ENCODE peak calls at places on chromosomes 5 and 9, in seven cellular contexts. X, A, C, N, T, M and S are unnamed samples.

GRCh38 chr9:10700266-10700665 is 87.5 kb upstream of the PTPRD start:
- DNase-seq in A (no peak), M (no peak), C (no peak), X (no peak), T (no peak), N (no peak), S (no peak)

GRCh38 chr9:127700594-127701255 is 6.1 kb upstream of the CFAP157 start:
- DNase-seq in M (no peak), X (no peak), C (no peak), A (no peak), T (no peak), N (no peak), S (no peak)

GRCh38 chr5:92267830-92268229 is 884.7 kb upstream of the ARRDC3 start:
- DNase-seq in M (no peak), X (no peak), A (no peak), N (no peak), T (no peak), C (no peak), S (no peak)

GRCh38 chr5:68339921-68340321 is 124.4 kb downstream of the PIK3R1 start:
- DNase-seq in A (no peak), T (peak), C (no peak), X (no peak), N (no peak), M (no peak), S (no peak)

GRCh38 chr5:177455661-177456590 is 9.3 kb downstream of the PRR7 start:
- DNase-seq in N (peak), T (peak), X (peak), M (no peak), C (peak), A (no peak), S (peak)

GRCh38 chr5:29193972-29194371 is 1999.5 kb upstream of the CDH6 start:
- DNase-seq in X (no peak), A (no peak), T (no peak), M (no peak), N (no peak), C (no peak), S (no peak)

GRCh38 chr9:112853882-112854585 is 36.6 kb downstream of the SLC46A2 start:
- DNase-seq in A (no peak), C (peak), N (no peak), T (no peak), X (no peak), M (no peak), S (no peak)

GRCh38 chr9:16964228-16964627 is 93.8 kb upstream of the BNC2 start:
- DNase-seq in C (no peak), N (no peak), T (peak), X (no peak), A (peak), M (peak), S (no peak)

GRCh38 chr9:70111641-70112236 is 68.1 kb downstream of the MAMDC2 start:
- DNase-seq in A (no peak), X (peak), M (no peak), T (no peak), C (no peak), N (no peak), S (no peak)

GRCh38 chr9:2264081-2264480 is 248.9 kb downstream of the SMARCA2 start:
- DNase-seq in M (no peak), X (no peak), N (no peak), A (no peak), T (no peak), C (no peak), S (no peak)

GRCh38 chr5:150312518-150312917 is 9.8 kb upstream of the ARSI start:
- DNase-seq in C (peak), A (no peak), T (no peak), X (no peak), N (no peak), M (no peak), S (no peak)

GRCh38 chr5:107539726-107540330 is 130.9 kb downstream of the EFNA5 start:
- DNase-seq in X (no peak), A (no peak), M (no peak), N (no peak), C (no peak), T (no peak), S (no peak)

GRCh38 chr5:132546108-132546507 is 2.8 kb upstream of the IL5 start:
- DNase-seq in T (no peak), X (no peak), N (no peak), A (no peak), C (no peak), M (no peak), S (no peak)

GRCh38 chr5:71938886-71939285 is 168.4 kb upstream of the MAP1B start:
- DNase-seq in N (no peak), X (peak), A (no peak), M (no peak), T (no peak), C (no peak), S (peak)

GRCh38 chr9:93677061-93677571 is 100.7 kb downstream of the PHF2 start:
- DNase-seq in X (no peak), M (no peak), N (no peak), A (no peak), T (no peak), C (peak), S (no peak)

GRCh38 chr5:106862450-106863193 is 808.1 kb downstream of the EFNA5 start:
- DNase-seq in M (peak), N (no peak), A (peak), C (no peak), X (no peak), T (no peak), S (no peak)

GRCh38 chr9:134896834-134897583 is 16.4 kb downstream of the FCN2 start:
- DNase-seq in X (no peak), T (no peak), M (no peak), C (no peak), N (no peak), A (no peak), S (no peak)

GRCh38 chr5:53381-54174 is 38.4 kb upstream of the PLEKHG4B start:
- DNase-seq in T (peak), M (no peak), N (no peak), C (no peak), X (peak), A (no peak), S (no peak)

GRCh38 chr5:151036556-151036955 is 16.2 kb downstream of the GPX3 start:
- DNase-seq in X (peak), M (no peak), A (no peak), T (no peak), N (no peak), C (no peak), S (no peak)

GRCh38 chr9:93675336-93676150 is 99.2 kb downstream of the PHF2 start:
- DNase-seq in T (no peak), M (no peak), A (no peak), N (no peak), C (peak), X (no peak), S (no peak)

GRCh38 chr5:158886086-158886485 is 213.6 kb downstream of the EBF1 start:
- DNase-seq in X (no peak), C (no peak), A (no peak), T (peak), N (no peak), M (no peak), S (no peak)

GRCh38 chr5:116379306-116379705 is 195.3 kb downstream of the SEMA6A start:
- DNase-seq in T (no peak), N (no peak), C (no peak), A (no peak), M (no peak), X (no peak), S (no peak)

GRCh38 chr5:74206571-74207550 is 433.7 kb downstream of the ENC1 start:
- DNase-seq in M (no peak), T (peak), A (no peak), C (no peak), N (peak), X (peak), S (peak)

GRCh38 chr9:88174324-88174723 is 36.0 kb upstream of the SPATA31C2 start:
- DNase-seq in X (no peak), T (no peak), M (no peak), N (no peak), A (no peak), C (no peak), S (no peak)

GRCh38 chr9:35195683-35196082 is 33.9 kb downstream of the UNC13B start:
- DNase-seq in M (no peak), N (no peak), X (no peak), C (no peak), T (no peak), A (no peak), S (no peak)

GRCh38 chr5:166532821-166533220 is 1758.6 kb upstream of the WWC1 start:
- DNase-seq in T (no peak), N (no peak), A (no peak), M (no peak), X (no peak), C (no peak), S (no peak)

GRCh38 chr9:129768486-129768885 is 15.6 kb upstream of the PTGES start:
- DNase-seq in X (no peak), N (no peak), M (no peak), T (no peak), A (no peak), C (no peak), S (no peak)

GRCh38 chr9:121333950-121334773 is 35.9 kb downstream of the STOM start:
- DNase-seq in X (no peak), T (no peak), M (no peak), C (no peak), N (no peak), A (no peak), S (no peak)

GRCh38 chr9:37325778-37326177 is 96.7 kb upstream of the GRHPR start:
- DNase-seq in T (peak), M (no peak), A (no peak), N (no peak), X (peak), C (no peak), S (peak)

GRCh38 chr5:174337276-174338203 is 292.0 kb downstream of the NSG2 start:
- DNase-seq in X (no peak), T (peak), N (no peak), C (no peak), M (no peak), A (no peak), S (no peak)

GRCh38 chr5:39801306-39801705 is 376.5 kb upstream of the DAB2 start:
- DNase-seq in A (no peak), N (no peak), T (peak), X (no peak), M (no peak), C (no peak), S (no peak)

GRCh38 chr9:134181648-134182034 is 17.3 kb upstream of the RNU6ATAC start:
- DNase-seq in C (peak), X (no peak), A (no peak), N (no peak), M (no peak), T (no peak), S (no peak)

GRCh38 chr5:11054014-11054413 is 293.0 kb upstream of the DAP start:
- DNase-seq in T (no peak), A (no peak), C (no peak), N (no peak), M (no peak), X (no peak), S (no peak)